ENCODE peak calls at places on chromosomes 12 and 14, in ten cellular contexts. P is uterus; O is endodermal cell; G is esophagus muscularis mucosa; D is right lobe of liver; X is A549; R is heart left ventricle; I is CD8-positive, alpha-beta T cell; Y is pancreas; A is IMR-90. B is an unnamed sample.

GRCh38 chr14:67187826-67188225 is 1.4 kb upstream of the GARIN2 start:
- DNase-seq in P (no peak), O (no peak), G (no peak), D (no peak), X (no peak), R (no peak), I (no peak), Y (no peak), A (peak), B (no peak)

GRCh38 chr14:54797556-54797955 is 105.1 kb downstream of the GCH1 start:
- DNase-seq in P (no peak), O (no peak), G (no peak), D (peak), X (no peak), R (no peak), I (no peak), Y (no peak), A (no peak), B (no peak)

GRCh38 chr14:22614240-22614799 is 16.2 kb downstream of the ABHD4 start:
- DNase-seq in P (no peak), O (peak), G (no peak), D (no peak), X (peak), R (no peak), I (no peak), Y (peak), A (peak), B (no peak)

GRCh38 chr14:40899435-40899834 is 707.2 kb upstream of the LRFN5 start:
- DNase-seq in P (no peak), O (no peak), G (no peak), D (no peak), X (no peak), R (no peak), I (no peak), Y (no peak), A (no peak), B (no peak)

GRCh38 chr14:103854017-103854808 is 6.8 kb upstream of the PPP1R13B start:
- DNase-seq in P (no peak), O (no peak), G (no peak), D (no peak), X (no peak), R (no peak), I (no peak), Y (no peak), A (no peak), B (no peak)

GRCh38 chr14:22418631-22419030 is 170.4 kb downstream of the DAD1 start:
- DNase-seq in P (no peak), O (no peak), G (no peak), D (no peak), X (no peak), R (no peak), I (no peak), Y (no peak), A (no peak), B (no peak)

GRCh38 chr12:65194949-65195348 is 25.6 kb downstream of the LEMD3 start:
- DNase-seq in P (no peak), O (no peak), G (no peak), D (no peak), X (no peak), R (no peak), I (no peak), Y (no peak), A (no peak), B (no peak)

GRCh38 chr14:66228267-66228970 is 257.8 kb upstream of the CCDC196 start:
- DNase-seq in P (no peak), O (no peak), G (no peak), D (no peak), X (no peak), R (no peak), I (no peak), Y (no peak), A (no peak), B (no peak)

GRCh38 chr12:101051901-101052550 is 158.0 kb downstream of the SLC5A8 start:
- DNase-seq in P (no peak), O (no peak), G (no peak), D (no peak), X (peak), R (no peak), I (no peak), Y (peak), A (peak), B (no peak)

GRCh38 chr14:86961106-86961716 is 1031.8 kb downstream of the GALC start:
- DNase-seq in P (no peak), O (peak), G (no peak), D (no peak), X (no peak), R (no peak), I (no peak), Y (no peak), A (peak), B (no peak)

GRCh38 chr12:115011703-115012102 is 327.7 kb upstream of the TBX3 start:
- DNase-seq in P (no peak), O (no peak), G (no peak), D (no peak), X (no peak), R (no peak), I (no peak), Y (no peak), A (no peak), B (no peak)

GRCh38 chr12:88558341-88558867 is 21.9 kb downstream of the KITLG start:
- DNase-seq in P (no peak), O (no peak), G (no peak), D (no peak), X (no peak), R (no peak), I (no peak), Y (no peak), A (no peak), B (no peak)

GRCh38 chr14:68011629-68012028 is 192.1 kb downstream of the RAD51B start:
- DNase-seq in P (no peak), O (no peak), G (no peak), D (no peak), X (no peak), R (no peak), I (no peak), Y (no peak), A (peak), B (no peak)

GRCh38 chr14:24398298-24398942 is 383 bp upstream of the NYNRIN start:
- DNase-seq in P (peak), O (peak), G (no peak), D (peak), X (no peak), R (peak), I (no peak), Y (no peak), A (no peak), B (no peak)

GRCh38 chr14:34649344-34649743 is 19.4 kb upstream of the SNX6 start:
- DNase-seq in P (no peak), O (no peak), G (no peak), D (no peak), X (no peak), R (no peak), I (no peak), Y (no peak), A (peak), B (no peak)

GRCh38 chr12:108618079-108618952 is 15.4 kb downstream of the SELPLG start:
- DNase-seq in P (peak), O (peak), G (no peak), D (peak), X (peak), R (peak), I (peak), Y (peak), A (peak), B (peak)

GRCh38 chr14:78519863-78520262 is 349.7 kb downstream of the NRXN3 start:
- DNase-seq in P (no peak), O (peak), G (peak), D (peak), X (no peak), R (peak), I (no peak), Y (no peak), A (peak), B (no peak)

GRCh38 chr12:100970894-100971293 is 176.3 kb downstream of the ANO4 start:
- DNase-seq in P (no peak), O (peak), G (no peak), D (no peak), X (no peak), R (no peak), I (no peak), Y (no peak), A (no peak), B (no peak)

GRCh38 chr12:92445253-92446081 is 257.3 kb upstream of the PLEKHG7 start:
- DNase-seq in P (peak), O (no peak), G (no peak), D (no peak), X (no peak), R (peak), I (no peak), Y (no peak), A (no peak), B (no peak)

GRCh38 chr12:15088115-15088514 is 115.3 kb downstream of the PDE6H start:
- DNase-seq in P (no peak), O (no peak), G (no peak), D (no peak), X (no peak), R (no peak), I (no peak), Y (no peak), A (no peak), B (no peak)

GRCh38 chr12:1496162-1496925 is 98.0 kb downstream of the FBXL14 start:
- DNase-seq in P (no peak), O (peak), G (no peak), D (no peak), X (no peak), R (no peak), I (no peak), Y (no peak), A (peak), B (peak)

GRCh38 chr12:129193263-129193871 is 340.1 kb downstream of the GLT1D1 start:
- DNase-seq in P (no peak), O (peak), G (no peak), D (no peak), X (peak), R (no peak), I (no peak), Y (no peak), A (no peak), B (no peak)

GRCh38 chr14:54381821-54382220 is 15.0 kb upstream of the CDKN3 start:
- DNase-seq in P (no peak), O (no peak), G (no peak), D (no peak), X (no peak), R (no peak), I (no peak), Y (no peak), A (no peak), B (no peak)

GRCh38 chr14:74382231-74382630 is 34.0 kb downstream of the VRTN start:
- DNase-seq in P (no peak), O (peak), G (no peak), D (no peak), X (no peak), R (no peak), I (no peak), Y (no peak), A (no peak), B (no peak)

GRCh38 chr14:50040401-50040775 is 76.0 kb downstream of the VCPKMT start:
- DNase-seq in P (no peak), O (no peak), G (no peak), D (no peak), X (peak), R (no peak), I (peak), Y (no peak), A (peak), B (no peak)

GRCh38 chr14:30681752-30682355 is 59.7 kb downstream of the SCFD1 start:
- DNase-seq in P (no peak), O (no peak), G (no peak), D (no peak), X (peak), R (no peak), I (no peak), Y (no peak), A (peak), B (no peak)
- TF ChIP-seq CTCF in P (no peak), O (peak), G (no peak), D (peak), X (peak), R (no peak), I (peak), Y (no peak), A (peak), B (no peak)

GRCh38 chr12:124385219-124385969 is 90.5 kb downstream of the RFLNA start:
- DNase-seq in P (peak), O (no peak), G (no peak), D (no peak), X (no peak), R (no peak), I (no peak), Y (no peak), A (peak), B (no peak)

GRCh38 chr12:124384299-124384894 is 89.5 kb downstream of the RFLNA start:
- DNase-seq in P (no peak), O (no peak), G (no peak), D (no peak), X (no peak), R (no peak), I (no peak), Y (no peak), A (no peak), B (no peak)

GRCh38 chr12:124386661-124387509 is 92.0 kb downstream of the RFLNA start:
- DNase-seq in P (peak), O (no peak), G (no peak), D (no peak), X (no peak), R (no peak), I (no peak), Y (peak), A (no peak), B (no peak)

GRCh38 chr12:124387510-124387855 is 92.6 kb downstream of the RFLNA start:
- DNase-seq in P (peak), O (no peak), G (no peak), D (peak), X (no peak), R (peak), I (no peak), Y (peak), A (no peak), B (no peak)

GRCh38 chr12:124386059-124386458 is 91.2 kb downstream of the RFLNA start:
- DNase-seq in P (peak), O (no peak), G (no peak), D (no peak), X (no peak), R (peak), I (no peak), Y (no peak), A (no peak), B (no peak)
- H3K4me3 ChIP-seq in P (no peak), O (no peak), G (peak), D (no peak), X (peak), R (peak), I (no peak), Y (peak), A (no peak), B (no peak)

DNA sequence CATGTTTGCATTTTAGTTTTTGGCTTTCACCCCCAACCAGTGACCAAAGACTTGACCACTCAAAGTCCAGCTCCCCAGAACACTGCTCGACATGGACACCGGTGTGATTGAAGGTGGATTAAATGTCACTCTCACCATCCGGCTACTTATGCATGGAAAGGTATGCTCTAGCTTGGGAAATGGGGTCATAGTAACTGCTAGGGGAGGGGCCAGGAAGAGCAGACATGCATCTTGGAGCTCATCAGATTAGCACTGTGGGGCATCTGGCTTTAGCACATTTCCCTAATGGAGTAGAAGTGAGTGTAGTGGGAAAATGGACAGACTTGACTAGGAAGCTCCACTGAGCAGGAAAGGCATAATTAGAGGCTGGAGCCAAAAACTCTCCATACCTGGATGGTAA is 2.8 kb downstream of the PCBP2 start:
- DNase-seq in P (no peak), O (no peak), G (no peak), D (no peak), X (no peak), R (no peak), I (no peak), Y (no peak), A (no peak), B (no peak)
- H3K27ac ChIP-seq in P (no peak), O (no peak), G (no peak), D (no peak), X (no peak), R (no peak), I (no peak), Y (no peak), A (no peak), B (no peak)

GRCh38 chr12:47862881-47863280 is 41.9 kb downstream of the VDR start:
- DNase-seq in P (no peak), O (peak), G (no peak), D (no peak), X (no peak), R (no peak), I (no peak), Y (no peak), A (no peak), B (no peak)

GRCh38 chr12:47862157-47862556 is 42.5 kb upstream of the HDAC7 start:
- DNase-seq in P (no peak), O (no peak), G (no peak), D (no peak), X (no peak), R (no peak), I (no peak), Y (no peak), A (no peak), B (no peak)

GRCh38 chr12:47863985-47864384 is 40.8 kb downstream of the VDR start:
- DNase-seq in P (no peak), O (peak), G (no peak), D (no peak), X (no peak), R (no peak), I (no peak), Y (no peak), A (no peak), B (no peak)

GRCh38 chr12:47864646-47865235 is 40.1 kb downstream of the VDR start:
- DNase-seq in P (no peak), O (peak), G (no peak), D (no peak), X (no peak), R (no peak), I (no peak), Y (no peak), A (no peak), B (no peak)

GRCh38 chr12:47863467-47863866 is 41.3 kb downstream of the VDR start:
- DNase-seq in P (no peak), O (peak), G (no peak), D (no peak), X (no peak), R (no peak), I (no peak), Y (no peak), A (no peak), B (no peak)
- TF ChIP-seq CTCF in P (no peak), O (no peak), G (no peak), D (no peak), X (no peak), R (no peak), I (no peak), Y (no peak), A (no peak), B (no peak)

DNA sequence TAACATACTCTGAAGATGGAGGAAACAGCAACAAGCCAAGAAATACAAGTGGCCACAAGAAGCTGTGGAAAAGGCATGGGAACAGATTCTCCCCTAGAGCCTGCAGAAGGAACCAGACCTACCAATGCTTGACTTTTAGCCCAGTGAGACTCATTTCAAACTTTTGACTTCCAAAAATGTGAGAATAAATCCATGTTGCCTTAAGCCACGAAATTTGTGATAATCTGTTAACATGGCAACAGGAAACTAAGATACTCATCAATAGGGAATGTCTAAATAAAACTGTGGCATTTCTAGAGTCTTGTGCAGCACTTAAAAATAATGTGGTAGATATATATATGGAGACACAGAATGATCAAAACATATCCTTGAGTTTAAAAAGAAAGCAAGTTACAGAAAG is 12.1 kb downstream of the HECTD4 start:
- DNase-seq in P (no peak), O (no peak), G (no peak), D (no peak), X (no peak), R (no peak), I (no peak), Y (no peak), A (peak), B (no peak)
- H3K4me3 ChIP-seq in P (no peak), O (no peak), G (no peak), D (no peak), X (no peak), R (no peak), I (no peak), Y (no peak), A (no peak), B (no peak)

B was measured in dorsolateral prefrontal cortex.